ENCODE peak calls at places on chromosomes 5 and 9, in four cellular contexts. H is prostate gland, I is tibial artery, Q is psoas muscle. Z is an unnamed sample.

GRCh38 chr5:160287378-160288051 is 24.8 kb downstream of the CCNJL start:
- DNase-seq in I (no peak), H (peak; percentile 22), Q (peak; percentile 63), Z (peak; percentile 82)

GRCh38 chr5:126777257-126777973 is 479 bp downstream of the LMNB1 start:
- DNase-seq in Q (peak; percentile 73), H (peak; percentile 46), I (peak; percentile 69), Z (peak; percentile 17)

GRCh38 chr5:469752-470483 is 26.9 kb downstream of the EXOC3 start:
- DNase-seq in I (peak; percentile 40), H (no peak), Q (peak; percentile 51), Z (no peak)

GRCh38 chr5:157718529-157718928 is 12.7 kb upstream of the THG1L start:
- DNase-seq in H (no peak), I (no peak), Q (no peak), Z (peak; percentile 23)

GRCh38 chr9:75229605-75230332 is 141.5 kb downstream of the OSTF1 start:
- DNase-seq in I (peak; percentile 94), Q (no peak), H (peak; percentile 97), Z (no peak)

GRCh38 chr9:114694719-114695269 is 12.8 kb upstream of the TEX48 start:
- DNase-seq in I (no peak), H (no peak), Q (no peak), Z (no peak)

GRCh38 chr9:70169222-70169621 is 89.6 kb upstream of the SMC5 start:
- DNase-seq in H (no peak), Q (no peak), I (no peak), Z (no peak)

GRCh38 chr9:137825324-137825991 is 52.1 kb upstream of the CACNA1B start:
- DNase-seq in I (no peak), Q (no peak), H (no peak), Z (no peak)

GRCh38 chr5:179699640-179700298 is 1.0 kb downstream of the CANX start:
- DNase-seq in H (no peak), Q (no peak), I (no peak), Z (no peak)

GRCh38 chr9:84366683-84367082 is 26.1 kb upstream of the SLC28A3 start:
- DNase-seq in I (no peak), Q (no peak), H (no peak), Z (no peak)

GRCh38 chr9:722388-722980 is 119.0 kb upstream of the DMRT1 start:
- DNase-seq in H (no peak), Q (no peak), I (no peak), Z (no peak)

GRCh38 chr9:24036459-24036858 is 210.4 kb upstream of the ELAVL2 start:
- DNase-seq in H (no peak), Q (no peak), I (no peak), Z (no peak)

GRCh38 chr5:171984748-171985419 is 21.6 kb downstream of the FBXW11 start:
- DNase-seq in I (no peak), H (no peak), Q (no peak), Z (no peak)

GRCh38 chr5:32443145-32443540 is 1.4 kb downstream of the ZFR start:
- DNase-seq in Q (no peak), I (no peak), H (no peak), Z (no peak)

GRCh38 chr5:166027582-166027981 is 2263.9 kb upstream of the WWC1 start:
- DNase-seq in H (no peak), Q (no peak), I (no peak), Z (no peak)

GRCh38 chr9:108854094-108854493 is 1.7 kb downstream of the ACTL7B start:
- DNase-seq in I (no peak), H (no peak), Q (no peak), Z (no peak)

GRCh38 chr9:86452194-86452828 is 98.1 kb upstream of the TUT7 start:
- DNase-seq in H (no peak), Q (no peak), I (no peak), Z (no peak)

GRCh38 chr5:63500242-63500641 is 462.0 kb downstream of the HTR1A start:
- DNase-seq in H (no peak), Q (no peak), I (no peak), Z (no peak)

GRCh38 chr5:5270958-5271605 is 131.0 kb downstream of the ADAMTS16 start:
- DNase-seq in H (peak; percentile 48), Q (peak; percentile 58), I (peak; percentile 82), Z (peak; percentile 32)

GRCh38 chr5:171757853-171758535 is 27.6 kb upstream of the SMIM23 start:
- DNase-seq in Q (no peak), I (no peak), H (no peak), Z (no peak)

GRCh38 chr9:131709741-131710499 is 30.0 kb downstream of the RAPGEF1 start:
- DNase-seq in H (no peak), Q (peak; percentile 69), I (no peak), Z (no peak)

GRCh38 chr5:96080557-96080956 is 118.9 kb upstream of the ELL2 start:
- DNase-seq in H (no peak), I (no peak), Q (no peak), Z (no peak)

GRCh38 chr9:109320338-109320733 is 523 bp downstream of the EPB41L4B start:
- DNase-seq in Q (no peak), H (no peak), I (no peak), Z (no peak)

GRCh38 chr5:57858905-57859304 is 376.3 kb upstream of the ACTBL2 start:
- DNase-seq in Q (no peak), H (no peak), I (no peak), Z (no peak)

GRCh38 chr9:100108572-100108971 is 9.5 kb downstream of the INVS start:
- DNase-seq in Q (no peak), I (no peak), H (no peak), Z (no peak)

GRCh38 chr5:150161242-150162141 is 5.1 kb upstream of the CDX1 start:
- DNase-seq in I (peak; percentile 94), H (peak; percentile 52), Q (peak; percentile 92), Z (peak; percentile 85)
- H3K27ac ChIP-seq in I (peak overlapping the region; percentile 89), H (no peak overlapping the region), Q (peak overlapping the region; percentile 55), Z (peak overlapping the region; percentile 83)

DNA sequence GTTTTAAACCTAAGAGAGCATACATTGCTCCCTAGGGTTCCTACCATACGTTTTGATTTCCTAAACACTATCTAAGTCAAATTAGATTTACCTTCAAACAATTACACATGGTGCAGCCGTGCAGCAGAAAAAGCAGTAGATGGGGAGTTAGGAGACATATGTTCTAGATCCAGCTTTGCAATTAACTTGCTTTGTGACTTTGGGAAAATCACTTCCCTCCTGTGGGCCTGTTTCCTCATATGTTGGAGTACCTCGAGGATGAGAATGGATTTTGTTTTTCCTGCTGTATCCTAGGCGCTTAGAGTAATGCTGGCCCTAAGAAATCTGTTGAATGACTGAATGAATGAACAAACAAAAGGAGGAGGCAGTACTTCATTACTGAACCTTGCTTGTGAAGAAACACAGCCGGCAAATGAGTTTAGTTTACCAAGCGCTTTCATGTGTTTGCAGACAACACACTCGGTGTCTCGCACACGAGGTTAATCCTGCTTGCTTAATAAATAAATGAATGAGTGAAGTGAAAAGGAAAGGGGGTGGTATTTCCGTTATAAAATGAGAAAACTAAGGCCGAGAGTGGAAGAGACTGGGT is 578 bp downstream of the MRPL50 start:
- DNase-seq in H (peak; percentile 5), I (no peak), Q (no peak), Z (no peak)
- H3K36me3 ChIP-seq in H (peaks cover 4% of the 10 kb centered on the region), I (peaks cover 26% of the 10 kb centered on the region), Q (peaks cover 14% of the 10 kb centered on the region), Z (no peaks in the 10 kb centered on the region)

GRCh38 chr9:128124873-128125574 is 2.5 kb downstream of the PTGES2 start:
- DNase-seq in H (peak; percentile 54), Q (peak; percentile 74), I (no peak), Z (peak; percentile 61)
- H3K4me1 ChIP-seq in H (peaks cover 10% of the 10 kb centered on the region), Q (peaks cover 31% of the 10 kb centered on the region), I (peaks cover 22% of the 10 kb centered on the region), Z (peaks cover 28% of the 10 kb centered on the region)

GRCh38 chr9:125484632-125485282 is 222.3 kb downstream of the MAPKAP1 start:
- DNase-seq in Q (no peak), I (no peak), H (no peak), Z (no peak)

GRCh38 chr9:125483697-125484096 is 222.1 kb downstream of the GAPVD1 start:
- DNase-seq in Q (no peak), I (no peak), H (no peak), Z (no peak)

GRCh38 chr9:125486576-125486975 is 220.4 kb downstream of the MAPKAP1 start:
- DNase-seq in I (no peak), H (no peak), Q (no peak), Z (peak; percentile 41)

GRCh38 chr9:125486109-125486508 is 220.9 kb downstream of the MAPKAP1 start:
- DNase-seq in I (no peak), H (no peak), Q (no peak), Z (no peak)

GRCh38 chr9:125485471-125485870 is 221.5 kb downstream of the MAPKAP1 start:
- DNase-seq in H (no peak), Q (no peak), I (no peak), Z (no peak)
- H3K27ac ChIP-seq in H (peak overlapping the region; percentile 39), Q (no peak overlapping the region), I (peak overlapping the region; percentile 20), Z (peak overlapping the region; percentile 68)

GRCh38 chr5:72529383-72529782 is 22.2 kb upstream of the ZNF366 start:
- DNase-seq in Q (no peak), H (no peak), I (no peak), Z (no peak)
- H3K36me3 ChIP-seq in Q (no peaks in the 10 kb centered on the region), H (no peaks in the 10 kb centered on the region), I (no peaks in the 10 kb centered on the region), Z (no peaks in the 10 kb centered on the region)

GRCh38 chr5:72284674-72285424 is 35.2 kb downstream of the MRPS27 start:
- DNase-seq in Q (no peak), H (no peak), I (no peak), Z (no peak)
- H3K4me1 ChIP-seq in Q (peaks cover 14% of the 10 kb centered on the region), H (no peaks in the 10 kb centered on the region), I (peaks cover 34% of the 10 kb centered on the region), Z (peaks cover 18% of the 10 kb centered on the region)

GRCh38 chr9:134405527-134405926 is 79.3 kb downstream of the RXRA start:
- DNase-seq in H (no peak), I (no peak), Q (no peak), Z (no peak)
- H3K27ac ChIP-seq in H (peak overlapping the region; percentile 47), I (peak overlapping the region; percentile 81), Q (peak overlapping the region; percentile 81), Z (peak overlapping the region; percentile 86)

DNA sequence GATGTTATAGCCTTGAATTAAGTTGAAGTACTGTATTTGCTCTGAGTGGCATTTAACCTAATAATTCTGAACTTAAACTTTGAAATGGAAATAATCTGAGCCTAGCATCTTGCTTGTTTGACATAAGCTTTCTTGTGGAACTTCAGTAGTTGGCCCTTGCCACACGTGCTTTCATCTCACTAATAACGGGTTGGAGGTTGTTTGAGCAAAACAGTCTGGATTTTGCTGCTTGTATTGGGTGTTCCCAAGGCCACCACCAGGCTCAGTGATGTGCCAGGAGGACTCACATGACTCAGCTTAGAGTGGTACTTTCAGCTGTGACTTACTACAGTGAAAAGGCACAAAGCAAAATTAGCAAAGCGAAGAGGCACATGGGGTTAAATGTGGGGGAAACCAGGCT is 35.7 kb downstream of the SECISBP2 start:
- DNase-seq in Q (no peak), I (no peak), H (no peak), Z (no peak)
- H3K36me3 ChIP-seq in Q (peaks cover 13% of the 10 kb centered on the region), I (peaks cover 98% of the 10 kb centered on the region), H (peaks cover 30% of the 10 kb centered on the region), Z (peaks cover 11% of the 10 kb centered on the region)

DNA sequence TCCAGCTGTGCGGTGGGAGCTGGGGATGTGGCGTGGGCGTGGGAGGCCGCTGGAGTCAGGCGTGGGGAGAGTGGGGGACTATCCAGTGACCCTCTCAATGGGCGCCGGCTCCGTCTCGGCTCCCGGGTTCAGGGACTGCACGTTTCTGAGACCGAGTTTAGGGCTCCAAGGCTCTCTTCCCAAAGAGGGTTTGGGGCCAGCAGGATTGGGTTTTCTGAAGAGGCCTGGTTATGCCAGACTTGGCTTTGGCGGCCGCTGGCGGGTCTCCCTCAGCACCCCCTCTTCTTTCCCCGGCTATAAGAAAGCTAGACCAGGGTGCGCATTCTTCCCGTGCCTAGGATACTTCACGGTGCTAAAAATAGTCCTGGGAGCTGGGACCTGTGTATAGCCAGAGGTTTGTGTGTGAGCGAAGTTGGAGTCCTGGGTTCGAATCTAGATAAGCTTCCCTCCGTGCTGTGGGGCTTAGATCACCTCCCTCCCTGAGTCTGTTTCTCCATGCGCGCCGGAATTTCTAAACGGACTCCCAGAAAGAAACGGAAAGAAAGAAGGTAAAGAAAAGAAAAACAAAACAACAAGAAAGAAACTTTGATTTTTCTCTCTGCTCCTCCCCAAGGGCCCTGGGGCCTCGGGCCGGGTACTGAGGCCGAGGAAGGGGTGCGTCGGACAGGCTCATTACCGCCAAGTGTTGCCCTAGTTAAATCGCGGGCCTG is 5.0 kb downstream of the HAND1 start:
- DNase-seq in I (no peak), H (no peak), Q (peak; percentile 38), Z (no peak)
- H3K4me1 ChIP-seq in I (peaks cover 32% of the 10 kb centered on the region), H (peaks cover 8% of the 10 kb centered on the region), Q (peaks cover 40% of the 10 kb centered on the region), Z (peaks cover 62% of the 10 kb centered on the region)